ENCODE peak calls at places on chromosomes 5 and 9, in five cellular contexts. N, D, R, I and J are unnamed samples.

GRCh38 chr5:31196309-31196708 is 2.8 kb downstream of the CDH6 start:
- DNase-seq in I (no peak), N (no peak), D (no peak), R (no peak), J (no peak)

GRCh38 chr5:105903069-105903468 is 1767.7 kb downstream of the EFNA5 start:
- DNase-seq in R (no peak), N (no peak), I (no peak), D (no peak), J (no peak)

GRCh38 chr9:136875155-136875554 is 9.0 kb upstream of the EDF1 start:
- DNase-seq in I (no peak), R (no peak), N (no peak), D (no peak), J (no peak)

GRCh38 chr5:155616779-155617392 is 603.3 kb downstream of the KIF4B start:
- DNase-seq in R (no peak), N (no peak), D (peak; percentile 54), I (peak; percentile 1), J (peak; percentile 10)

GRCh38 chr9:116087246-116087645 is 66.3 kb upstream of the PAPPA start:
- DNase-seq in I (peak; percentile 50), D (peak; percentile 64), N (no peak), R (no peak), J (no peak)

GRCh38 chr9:77435272-77435671 is 212.8 kb downstream of the GNA14 start:
- DNase-seq in N (no peak), R (no peak), I (no peak), D (no peak), J (no peak)

GRCh38 chr5:108184940-108185339 is 197.0 kb downstream of the FBXL17 start:
- DNase-seq in R (no peak), N (no peak), I (no peak), D (no peak), J (no peak)

GRCh38 chr9:92534199-92535159 is 1.3 kb downstream of the ECM2 start:
- DNase-seq in N (no peak), I (no peak), D (no peak), R (no peak), J (no peak)

GRCh38 chr9:129665008-129665771 is at the start of gene PRRX2:
- DNase-seq in R (no peak), D (no peak), N (no peak), I (peak; percentile 84), J (no peak)

GRCh38 chr5:150904479-150905311 is at the start of gene ZNF300:
- DNase-seq in D (peak; percentile 90), I (peak; percentile 95), R (peak; percentile 76), N (peak; percentile 82), J (peak; percentile 86)

GRCh38 chr9:100577776-100578448 is at the start of gene CAVIN4:
- DNase-seq in D (peak; percentile 71), N (no peak), R (no peak), I (peak; percentile 71), J (no peak)

GRCh38 chr9:4866239-4866969 is 73.7 kb downstream of the RCL1 start:
- DNase-seq in D (peak; percentile 53), R (no peak), I (peak; percentile 20), N (no peak), J (peak; percentile 58)

GRCh38 chr5:163569284-163569683 is 63.9 kb downstream of the MAT2B start:
- DNase-seq in D (no peak), N (peak; percentile 36), R (no peak), I (peak; percentile 19), J (no peak)

GRCh38 chr9:113593682-113594281 is 130.3 kb downstream of the RGS3 start:
- DNase-seq in D (peak; percentile 95), I (peak; percentile 100), N (peak; percentile 93), R (no peak), J (peak; percentile 92)

GRCh38 chr5:60223342-60223741 is 329.8 kb upstream of the PDE4D start:
- DNase-seq in R (no peak), I (no peak), D (no peak), N (no peak), J (peak; percentile 61)

GRCh38 chr5:157816682-157817268 is 42.2 kb downstream of the CLINT1 start:
- DNase-seq in D (no peak), N (no peak), R (no peak), I (peak; percentile 27), J (peak; percentile 3)

GRCh38 chr5:158812381-158812780 is 287.3 kb downstream of the EBF1 start:
- DNase-seq in R (no peak), N (no peak), D (peak; percentile 54), I (no peak), J (no peak)

GRCh38 chr9:106961623-106962022 is 98.7 kb downstream of the ZNF462 start:
- DNase-seq in N (no peak), I (peak; percentile 16), R (no peak), D (no peak), J (no peak)

GRCh38 chr9:120438111-120438510 is 141.9 kb downstream of the CDK5RAP2 start:
- DNase-seq in D (no peak), R (no peak), N (no peak), I (no peak), J (no peak)

GRCh38 chr5:119313207-119313606 is 42.6 kb upstream of the TNFAIP8 start:
- DNase-seq in R (no peak), D (no peak), I (no peak), N (no peak), J (no peak)

GRCh38 chr5:139764250-139764791 is 31.3 kb upstream of the PSD2 start:
- DNase-seq in I (peak; percentile 34), D (no peak), R (no peak), N (no peak), J (no peak)

GRCh38 chr5:81754621-81755020 is 3.7 kb upstream of the SSBP2 start:
- DNase-seq in D (no peak), R (no peak), N (no peak), I (no peak), J (no peak)

GRCh38 chr9:124388275-124389048 is 26.8 kb downstream of the PSMB7 start:
- DNase-seq in D (no peak), N (no peak), R (no peak), I (no peak), J (no peak)

GRCh38 chr9:129143461-129143927 is 32.3 kb downstream of the PTPA start:
- DNase-seq in N (no peak), R (no peak), I (peak; percentile 86), D (peak; percentile 82), J (no peak)

GRCh38 chr5:90967443-90967842 is 408.8 kb downstream of the ADGRV1 start:
- DNase-seq in I (no peak), R (no peak), N (no peak), D (no peak), J (no peak)

GRCh38 chr9:127875306-127875966 is 2.0 kb downstream of the AK1 start:
- DNase-seq in N (no peak), R (no peak), I (peak; percentile 51), D (no peak), J (no peak)

GRCh38 chr5:16812911-16813310 is 123.2 kb downstream of the MYO10 start:
- DNase-seq in I (peak; percentile 51), N (no peak), D (no peak), R (no peak), J (peak; percentile 42)